ENCODE peak calls at places on chromosomes 11 and 22, in five cellular contexts. W is fibroblast of lung, M is astrocyte, V is H9, T is hepatocyte. D is an unnamed sample.
A peak's percentile ranks its signal among the peaks of the same experiment; 100 is the strongest.

GRCh38 chr11:65968600-65969482 is 7.3 kb downstream of the SART1 start:
- DNase-seq in M (no peak), W (no peak), V (no peak), T (no peak), D (no peak)

GRCh38 chr11:1014276-1014675 is 22.2 kb downstream of the MUC6 start:
- DNase-seq in W (no peak), T (no peak), V (no peak), M (no peak), D (no peak)

GRCh38 chr11:73237471-73238290 is 19.6 kb downstream of the P2RY2 start:
- DNase-seq in V (peak; percentile 23), M (no peak), T (no peak), W (peak; percentile 24), D (peak; percentile 52)

GRCh38 chr11:34490304-34490703 is 23.3 kb downstream of the ELF5 start:
- DNase-seq in W (no peak), M (no peak), V (no peak), T (no peak), D (no peak)

GRCh38 chr11:22875869-22876473 is 15.7 kb upstream of the CCDC179 start:
- DNase-seq in V (peak; percentile 37), M (peak; percentile 64), T (peak; percentile 93), W (peak; percentile 88), D (peak; percentile 89)

GRCh38 chr11:6625156-6625831 is 6.1 kb upstream of the TPP1 start:
- DNase-seq in W (no peak), T (no peak), V (no peak), M (no peak), D (no peak)

GRCh38 chr11:86068138-86068861 is 584 bp downstream of the PICALM start:
- DNase-seq in W (no peak), T (peak; percentile 40), V (peak; percentile 37), M (no peak), D (no peak)

GRCh38 chr11:33291004-33291777 is 34.0 kb downstream of the HIPK3 start:
- DNase-seq in M (no peak), V (no peak), T (peak; percentile 11), W (peak; percentile 35), D (peak; percentile 18)

GRCh38 chr11:35050596-35050995 is 88.4 kb upstream of the CD44 start:
- DNase-seq in W (no peak), M (no peak), T (no peak), V (no peak), D (no peak)

GRCh38 chr11:117917591-117917990 is 11.6 kb downstream of the TMPRSS13 start:
- DNase-seq in T (no peak), W (no peak), V (no peak), M (no peak), D (no peak)

GRCh38 chr11:130801287-130802146 is 114.8 kb downstream of the SNX19 start:
- DNase-seq in M (peak; percentile 93), W (peak; percentile 39), V (no peak), T (no peak), D (peak; percentile 53)

GRCh38 chr22:50530280-50530856 is 556 bp upstream of the TYMP start:
- DNase-seq in V (peak; percentile 41), M (peak; percentile 55), T (peak; percentile 84), W (peak; percentile 83), D (peak; percentile 44)

GRCh38 chr11:17770917-17771316 is 36.3 kb downstream of the KCNC1 start:
- DNase-seq in V (no peak), T (no peak), M (no peak), W (peak; percentile 37), D (peak; percentile 27)

GRCh38 chr22:38259370-38259769 is 13.4 kb downstream of the TMEM184B start:
- DNase-seq in T (no peak), M (no peak), W (no peak), V (no peak), D (no peak)

GRCh38 chr11:3234846-3235245 is 2.6 kb upstream of the MRGPRE start:
- DNase-seq in M (no peak), V (no peak), W (no peak), T (no peak), D (no peak)

GRCh38 chr11:105524286-105524685 is 85.6 kb upstream of the GRIA4 start:
- DNase-seq in W (no peak), V (no peak), T (no peak), M (no peak), D (no peak)

GRCh38 chr22:36902143-36902911 is 11.1 kb upstream of the CSF2RB start:
- DNase-seq in M (no peak), T (no peak), W (no peak), V (no peak), D (no peak)

GRCh38 chr11:17898782-17899181 is 114.1 kb downstream of the SERGEF start:
- DNase-seq in V (peak; percentile 74), W (no peak), T (no peak), M (no peak), D (no peak)

GRCh38 chr11:88515002-88515401 is 177.5 kb upstream of the CTSC start:
- DNase-seq in V (no peak), T (no peak), M (no peak), W (no peak), D (no peak)

GRCh38 chr11:101523634-101524260 is 60.1 kb downstream of the TRPC6 start:
- DNase-seq in M (no peak), W (no peak), T (no peak), V (no peak), D (no peak)

GRCh38 chr11:58524232-58525036 is 16.5 kb upstream of the OR5B21 start:
- DNase-seq in M (peak; percentile 67), W (peak; percentile 87), T (peak; percentile 89), V (peak; percentile 80), D (peak; percentile 89)

GRCh38 chr11:134150195-134150903 is 73.4 kb downstream of the NCAPD3 start:
- DNase-seq in T (no peak), M (no peak), W (peak; percentile 27), V (no peak), D (no peak)

GRCh38 chr22:45863981-45864751 is 112.8 kb downstream of the WNT7B start:
- DNase-seq in W (peak; percentile 44), M (peak; percentile 77), V (peak; percentile 74), T (peak; percentile 60), D (peak; percentile 63)

GRCh38 chr11:37527545-37527944 is 929.5 kb upstream of the RAG2 start:
- DNase-seq in W (no peak), M (no peak), T (no peak), V (no peak), D (no peak)

GRCh38 chr11:12137938-12138731 is 27.7 kb downstream of the MICAL2 start:
- DNase-seq in T (no peak), W (peak; percentile 93), V (no peak), M (peak; percentile 98), D (peak; percentile 98)

GRCh38 chr22:41382098-41382578 is 396 bp downstream of the TEF start:
- DNase-seq in M (no peak), W (peak; percentile 54), V (no peak), T (peak; percentile 83), D (no peak)

GRCh38 chr22:42793848-42794405 is 63.1 kb downstream of the ARFGAP3 start:
- DNase-seq in W (no peak), T (no peak), M (no peak), V (no peak), D (no peak)

GRCh38 chr11:129719037-129719436 is 96.6 kb upstream of the TMEM45B start:
- DNase-seq in V (no peak), W (no peak), M (no peak), T (no peak), D (no peak)

GRCh38 chr11:77149716-77150392 is 21.8 kb downstream of the MYO7A start:
- DNase-seq in V (no peak), T (no peak), M (no peak), W (no peak), D (no peak)

GRCh38 chr11:77153276-77154185 is 25.5 kb downstream of the MYO7A start:
- DNase-seq in W (no peak), T (no peak), M (no peak), V (no peak), D (no peak)

GRCh38 chr11:77152846-77153245 is 24.8 kb downstream of the MYO7A start:
- DNase-seq in T (no peak), M (peak; percentile 35), W (peak; percentile 23), V (no peak), D (peak; percentile 18)

GRCh38 chr11:77150836-77151235 is 22.8 kb downstream of the MYO7A start:
- DNase-seq in W (no peak), V (no peak), M (no peak), T (no peak), D (no peak)

DNA sequence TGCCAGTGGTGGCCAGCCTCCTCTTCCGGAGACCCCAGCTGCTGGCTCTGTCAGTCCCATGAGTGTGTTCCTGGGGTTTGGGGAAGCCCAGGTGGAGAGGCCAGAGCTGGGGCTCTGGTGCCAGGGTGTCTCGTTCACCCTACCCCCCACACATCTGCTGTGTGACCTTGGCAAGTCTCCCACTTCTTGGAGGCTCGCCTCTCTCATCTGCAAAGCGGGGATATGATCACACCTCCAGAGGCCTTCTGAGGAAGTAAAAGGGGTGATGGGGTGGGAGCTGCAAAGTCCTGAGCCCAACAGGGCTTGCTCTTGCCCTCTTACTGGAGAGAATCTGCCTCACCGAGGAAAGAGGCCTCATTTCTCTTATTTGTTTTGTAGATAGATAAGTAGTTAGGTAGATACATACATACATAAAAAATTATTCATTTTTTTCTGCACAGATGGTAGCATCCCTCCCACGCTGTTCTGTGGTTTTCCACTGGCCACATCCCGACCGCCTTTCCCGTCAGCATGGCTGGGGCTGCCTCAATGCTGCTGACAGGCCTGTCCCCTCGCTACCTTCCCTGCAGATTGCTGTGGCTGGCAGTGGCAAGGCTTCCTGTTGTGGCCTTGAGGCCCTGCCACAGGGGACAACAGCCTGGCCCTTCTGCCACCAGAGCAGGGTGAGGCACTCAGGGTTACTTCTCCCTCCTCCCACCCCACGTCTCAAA is 23.9 kb downstream of the MYO7A start:
- DNase-seq in W (no peak), M (peak; percentile 63), V (no peak), T (no peak), D (peak; percentile 32)
- H2AFZ ChIP-seq in W (no peak overlapping the region), M (no peak overlapping the region), V (no peak overlapping the region), T (no peak overlapping the region), D (no peak overlapping the region)

GRCh38 chr11:61926235-61926634 is 8.9 kb upstream of the RAB3IL1 start:
- DNase-seq in V (no peak), W (no peak), M (no peak), T (no peak), D (no peak)

GRCh38 chr11:61922539-61922938 is 5.2 kb upstream of the RAB3IL1 start:
- DNase-seq in T (peak; percentile 82), M (peak; percentile 32), W (peak; percentile 82), V (no peak), D (peak; percentile 48)

GRCh38 chr11:61921446-61921845 is 4.1 kb upstream of the RAB3IL1 start:
- DNase-seq in T (no peak), M (no peak), W (no peak), V (no peak), D (no peak)

GRCh38 chr11:61924016-61924360 is 6.6 kb upstream of the RAB3IL1 start:
- DNase-seq in W (no peak), V (no peak), M (no peak), T (no peak), D (no peak)

GRCh38 chr11:61923166-61924015 is 6.0 kb upstream of the RAB3IL1 start:
- DNase-seq in V (peak; percentile 72), M (peak; percentile 33), T (peak; percentile 94), W (peak; percentile 73), D (peak; percentile 63)
- H2AFZ ChIP-seq in V (no peak overlapping the region), M (no peak overlapping the region), T (no peak overlapping the region), W (peak overlapping the region; percentile 41), D (peak overlapping the region; percentile 79)

GRCh38 chr11:126327280-126328000 is 23.6 kb downstream of the DCPS start:
- DNase-seq in V (no peak), W (no peak), T (no peak), M (no peak), D (no peak)
- H2AFZ ChIP-seq in V (no peak overlapping the region), W (no peak overlapping the region), T (no peak overlapping the region), M (no peak overlapping the region), D (no peak overlapping the region)

GRCh38 chr11:14376920-14377319 is 17.9 kb upstream of the RRAS2 start:
- DNase-seq in W (no peak), T (peak; percentile 21), M (no peak), V (no peak), D (no peak)
- H2AFZ ChIP-seq in W (no peak overlapping the region), T (no peak overlapping the region), M (no peak overlapping the region), V (no peak overlapping the region), D (no peak overlapping the region)

GRCh38 chr22:44380716-44381500 is 68.2 kb upstream of the SHISAL1 start:
- DNase-seq in V (no peak), M (no peak), W (no peak), T (no peak), D (no peak)
- H2AFZ ChIP-seq in V (no peak overlapping the region), M (no peak overlapping the region), W (no peak overlapping the region), T (no peak overlapping the region), D (no peak overlapping the region)

D was measured in IMR-90.